ENCODE peak calls at places on chromosome 4, in eight cellular contexts. Y is psoas muscle, D is ascending aorta, I is GM23338, A is thoracic aorta, L is IMR-90, N is uterus, J is HCT116. X is an unnamed sample.

GRCh38 chr4:31088600-31089230 is 368.5 kb downstream of the PCDH7 start:
- DNase-seq in Y (no peak), D (no peak), I (no peak), A (no peak), L (peak), N (no peak), J (peak), X (no peak)

GRCh38 chr4:55312491-55313101 is 33.4 kb upstream of the SRD5A3 start:
- DNase-seq in Y (no peak), D (no peak), I (peak), A (no peak), L (peak), N (peak), J (peak), X (no peak)

GRCh38 chr4:98470831-98471230 is 187.6 kb downstream of the TSPAN5 start:
- DNase-seq in Y (no peak), D (no peak), I (no peak), A (no peak), L (no peak), N (no peak), J (no peak), X (no peak)

GRCh38 chr4:144711685-144712456 is 65.9 kb downstream of the HHIP start:
- DNase-seq in Y (no peak), D (no peak), I (no peak), A (no peak), L (no peak), N (no peak), J (no peak), X (no peak)

GRCh38 chr4:7822858-7823257 is 116.8 kb downstream of the AFAP1 start:
- DNase-seq in Y (no peak), D (no peak), I (no peak), A (no peak), L (no peak), N (no peak), J (no peak), X (peak)

GRCh38 chr4:180449395-180449956 is 1793.7 kb upstream of the TENM3 start:
- DNase-seq in Y (no peak), D (no peak), I (peak), A (no peak), L (peak), N (no peak), J (peak), X (no peak)

GRCh38 chr4:81466841-81467671 is 4.7 kb downstream of the RASGEF1B start:
- DNase-seq in Y (no peak), D (no peak), I (peak), A (no peak), L (peak), N (peak), J (peak), X (no peak)

GRCh38 chr4:29805245-29805644 is 914.9 kb upstream of the PCDH7 start:
- DNase-seq in Y (no peak), D (no peak), I (peak), A (no peak), L (peak), N (no peak), J (peak), X (no peak)

GRCh38 chr4:8238061-8238511 is 31.5 kb upstream of the HTRA3 start:
- DNase-seq in Y (no peak), D (no peak), I (no peak), A (no peak), L (no peak), N (no peak), J (no peak), X (no peak)

GRCh38 chr4:123790681-123791080 is 394.1 kb downstream of the SPRY1 start:
- DNase-seq in Y (no peak), D (no peak), I (no peak), A (no peak), L (peak), N (no peak), J (no peak), X (no peak)

GRCh38 chr4:188439641-188440311 is 300.5 kb downstream of the TRIML1 start:
- DNase-seq in Y (no peak), D (no peak), I (no peak), A (no peak), L (peak), N (no peak), J (no peak), X (no peak)

GRCh38 chr4:116374815-116375214 is 710.6 kb downstream of the TRAM1L1 start:
- DNase-seq in Y (no peak), D (no peak), I (no peak), A (no peak), L (no peak), N (no peak), J (no peak), X (no peak)

GRCh38 chr4:839675-840443 is 13.9 kb upstream of the CPLX1 start:
- DNase-seq in Y (peak), D (no peak), I (no peak), A (no peak), L (peak), N (no peak), J (no peak), X (no peak)

GRCh38 chr4:99156992-99157391 is 12.9 kb upstream of the ADH4 start:
- DNase-seq in Y (no peak), D (no peak), I (no peak), A (no peak), L (no peak), N (no peak), J (no peak), X (no peak)

GRCh38 chr4:130424211-130424610 is 1328.3 kb downstream of the C4orf33 start:
- DNase-seq in Y (no peak), D (no peak), I (no peak), A (no peak), L (no peak), N (no peak), J (no peak), X (no peak)

GRCh38 chr4:153488719-153489384 is 22.7 kb downstream of the TMEM131L start:
- DNase-seq in Y (peak), D (no peak), I (peak), A (no peak), L (no peak), N (no peak), J (no peak), X (no peak)

GRCh38 chr4:177403746-177404145 is 38.5 kb downstream of the AGA start:
- DNase-seq in Y (no peak), D (no peak), I (no peak), A (no peak), L (no peak), N (no peak), J (no peak), X (no peak)

GRCh38 chr4:2261110-2261852 is 628 bp downstream of the MXD4 start:
- DNase-seq in Y (peak), D (peak), I (peak), A (no peak), L (peak), N (peak), J (no peak), X (peak)

GRCh38 chr4:147247577-147247976 is 233.3 kb upstream of the EDNRA start:
- DNase-seq in Y (no peak), D (no peak), I (peak), A (no peak), L (peak), N (no peak), J (no peak), X (no peak)

GRCh38 chr4:109675181-109675580 is 28.1 kb downstream of the CASP6 start:
- DNase-seq in Y (no peak), D (no peak), I (no peak), A (no peak), L (no peak), N (no peak), J (no peak), X (no peak)

GRCh38 chr4:47913858-47914218 is 545 bp downstream of the NFXL1 start:
- DNase-seq in Y (peak), D (no peak), I (peak), A (no peak), L (no peak), N (peak), J (no peak), X (peak)

GRCh38 chr4:53089940-53090729 is 228.0 kb downstream of the RASL11B start:
- DNase-seq in Y (no peak), D (no peak), I (no peak), A (no peak), L (no peak), N (peak), J (no peak), X (no peak)

GRCh38 chr4:123696712-123697111 is 300.1 kb downstream of the SPRY1 start:
- DNase-seq in Y (no peak), D (no peak), I (no peak), A (no peak), L (no peak), N (no peak), J (no peak), X (no peak)

GRCh38 chr4:185567828-185568442 is 32.6 kb upstream of the PDLIM3 start:
- DNase-seq in Y (peak), D (peak), I (no peak), A (no peak), L (peak), N (peak), J (no peak), X (no peak)

DNA sequence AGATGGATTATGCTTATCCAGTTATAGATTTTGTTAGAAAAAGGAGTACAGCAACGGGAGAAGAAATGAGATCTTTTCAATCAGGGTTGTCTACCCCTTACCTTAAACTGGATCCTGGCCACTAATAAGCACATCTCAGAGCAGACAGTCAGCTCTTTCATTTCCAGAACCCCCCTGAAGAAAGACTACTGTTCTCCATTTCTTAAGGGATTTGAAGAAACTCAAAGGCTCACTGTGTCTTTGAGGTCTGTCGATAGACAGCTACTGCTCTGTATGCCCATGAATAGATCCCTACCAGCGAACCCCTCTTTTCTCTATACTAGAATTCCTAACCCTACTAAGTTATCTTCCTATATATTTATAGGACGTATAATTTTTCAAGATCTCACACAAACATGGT is 956 bp downstream of the UGDH start:
- DNase-seq in Y (no peak), D (no peak), I (no peak), A (no peak), L (no peak), N (no peak), J (no peak), X (no peak)
- TF ChIP-seq CTCF in Y (no peak), D (no peak), I (no peak), A (no peak), L (no peak), N (no peak), J (no peak), X (no peak)

GRCh38 chr4:26999689-27000088 is 139.0 kb downstream of the STIM2 start:
- DNase-seq in Y (no peak), D (no peak), I (no peak), A (no peak), L (no peak), N (no peak), J (no peak), X (no peak)
- H3K27ac ChIP-seq in Y (no peak), D (no peak), I (no peak), A (no peak), L (no peak), N (no peak), J (no peak), X (no peak)

GRCh38 chr4:67555447-67555846 is 3.1 kb upstream of the STAP1 start:
- DNase-seq in Y (no peak), D (no peak), I (peak), A (no peak), L (no peak), N (no peak), J (no peak), X (no peak)

GRCh38 chr4:67556426-67556825 is 2.1 kb upstream of the STAP1 start:
- DNase-seq in Y (no peak), D (no peak), I (no peak), A (no peak), L (no peak), N (no peak), J (no peak), X (no peak)

DNA sequence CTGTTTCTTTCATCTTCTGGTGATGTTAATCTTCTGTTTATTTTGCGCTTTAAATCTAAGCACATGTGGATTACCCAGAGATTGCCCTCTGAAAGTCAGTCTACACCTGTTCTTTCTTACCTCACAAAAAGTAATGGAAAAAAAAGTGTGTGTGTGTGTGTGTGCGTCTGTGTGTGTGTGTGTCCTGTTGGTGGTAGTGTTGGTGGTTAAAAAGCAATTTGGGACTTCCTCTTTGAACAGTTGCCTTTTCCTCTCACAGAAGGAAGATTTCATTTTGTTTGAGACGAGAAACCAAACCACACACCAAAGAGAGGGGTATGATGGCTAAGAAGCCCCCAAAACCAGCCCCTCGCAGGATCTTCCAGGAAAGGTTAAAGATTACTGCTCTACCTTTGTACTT is at the start of gene STAP1:
- DNase-seq in Y (no peak), D (no peak), I (no peak), A (no peak), L (no peak), N (no peak), J (no peak), X (no peak)
- H3K4me3 ChIP-seq in Y (no peak), D (no peak), I (no peak), A (no peak), L (no peak), N (no peak), J (no peak), X (no peak)

GRCh38 chr4:182642831-182643230 is 274.4 kb downstream of the DCTD start:
- DNase-seq in Y (no peak), D (no peak), I (no peak), A (no peak), L (peak), N (no peak), J (no peak), X (no peak)
- TF ChIP-seq CTCF in Y (no peak), D (no peak), I (no peak), A (no peak), L (peak), N (no peak), J (no peak), X (no peak)